ENCODE peak calls at places on chromosome 5, in six cellular contexts. Y is cardiac muscle cell, N is PC-9, M is tibial artery, L is HCT116, Q is adrenal gland. G is an unnamed sample.

GRCh38 chr5:65989115-65989514 is 62.7 kb downstream of the ERBIN start:
- DNase-seq in M (no peak), L (no peak), Y (no peak), N (no peak), Q (no peak), G (no peak)

GRCh38 chr5:13632676-13633075 is 311.8 kb downstream of the DNAH5 start:
- DNase-seq in Y (no peak), Q (no peak), M (no peak), L (no peak), N (no peak), G (no peak)

GRCh38 chr5:136814621-136815378 is 449.5 kb upstream of the TRPC7 start:
- DNase-seq in N (no peak), L (no peak), Q (no peak), Y (peak; percentile 65), M (no peak), G (no peak)

GRCh38 chr5:165996484-165996883 is 2295.0 kb upstream of the WWC1 start:
- DNase-seq in Y (no peak), Q (no peak), M (no peak), N (no peak), L (no peak), G (peak; percentile 24)

GRCh38 chr5:15995206-15996052 is 184.2 kb downstream of the MARCHF11 start:
- DNase-seq in M (no peak), Q (no peak), N (no peak), Y (peak; percentile 64), L (no peak), G (peak; percentile 66)

GRCh38 chr5:81482595-81482994 is 88.7 kb upstream of the ACOT12 start:
- DNase-seq in Y (peak; percentile 40), M (no peak), N (no peak), L (no peak), Q (no peak), G (no peak)

GRCh38 chr5:117681855-117682254 is 1107.2 kb upstream of the SEMA6A start:
- DNase-seq in M (no peak), L (no peak), Y (no peak), Q (no peak), N (no peak), G (no peak)

GRCh38 chr5:3027866-3028635 is 276.6 kb upstream of the IRX2 start:
- DNase-seq in L (no peak), N (no peak), Y (no peak), Q (no peak), M (no peak), G (no peak)

GRCh38 chr5:147037517-147038205 is 159.1 kb upstream of the PPP2R2B start:
- DNase-seq in M (no peak), L (peak; percentile 31), N (no peak), Y (peak; percentile 50), Q (no peak), G (no peak)

GRCh38 chr5:139746691-139747582 is 48.7 kb upstream of the PSD2 start:
- DNase-seq in L (no peak), Y (no peak), Q (no peak), N (no peak), M (peak; percentile 79), G (peak; percentile 38)
- H3K27me3 ChIP-seq in L (no peaks in the 10 kb centered on the region), Y (peaks cover 46% of the 10 kb centered on the region), Q (peaks cover 17% of the 10 kb centered on the region), N (peaks cover 21% of the 10 kb centered on the region), M (no peaks in the 10 kb centered on the region), G (peaks cover 20% of the 10 kb centered on the region)

DNA sequence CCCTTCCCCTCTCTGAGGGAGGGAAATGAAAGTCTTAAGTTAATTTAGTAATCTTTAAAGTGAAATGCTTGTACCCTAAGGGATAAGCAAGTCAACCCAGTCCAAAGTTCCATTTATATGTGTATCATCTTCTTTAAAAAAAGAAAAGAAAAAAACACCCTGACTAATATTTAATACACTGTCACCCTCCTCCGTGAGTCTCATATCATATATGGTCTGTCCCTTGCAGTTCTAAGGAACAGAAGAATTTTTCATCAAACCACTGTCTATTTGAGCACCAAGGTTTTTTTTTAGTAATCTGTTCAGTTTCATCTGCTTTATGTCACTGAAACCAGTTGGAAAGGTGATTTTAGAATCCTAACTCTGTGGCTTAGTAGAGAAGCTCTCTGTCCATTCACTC is 15.2 kb downstream of the TNIP1 start:
- DNase-seq in N (no peak), L (no peak), Q (no peak), Y (no peak), M (no peak), G (no peak)
- H3K4me1 ChIP-seq in N (peaks cover 24% of the 10 kb centered on the region), L (peaks cover 23% of the 10 kb centered on the region), Q (peaks cover 44% of the 10 kb centered on the region), Y (peaks cover 12% of the 10 kb centered on the region), M (peaks cover 53% of the 10 kb centered on the region), G (no peaks in the 10 kb centered on the region)

GRCh38 chr5:5017827-5018559 is 122.1 kb upstream of the ADAMTS16 start:
- DNase-seq in Q (no peak), L (no peak), N (no peak), M (no peak), Y (no peak), G (no peak)
- H3K27me3 ChIP-seq in Q (no peaks in the 10 kb centered on the region), L (peaks cover 12% of the 10 kb centered on the region), N (peaks cover 90% of the 10 kb centered on the region), M (no peaks in the 10 kb centered on the region), Y (no peaks in the 10 kb centered on the region), G (peaks cover 8% of the 10 kb centered on the region)

DNA sequence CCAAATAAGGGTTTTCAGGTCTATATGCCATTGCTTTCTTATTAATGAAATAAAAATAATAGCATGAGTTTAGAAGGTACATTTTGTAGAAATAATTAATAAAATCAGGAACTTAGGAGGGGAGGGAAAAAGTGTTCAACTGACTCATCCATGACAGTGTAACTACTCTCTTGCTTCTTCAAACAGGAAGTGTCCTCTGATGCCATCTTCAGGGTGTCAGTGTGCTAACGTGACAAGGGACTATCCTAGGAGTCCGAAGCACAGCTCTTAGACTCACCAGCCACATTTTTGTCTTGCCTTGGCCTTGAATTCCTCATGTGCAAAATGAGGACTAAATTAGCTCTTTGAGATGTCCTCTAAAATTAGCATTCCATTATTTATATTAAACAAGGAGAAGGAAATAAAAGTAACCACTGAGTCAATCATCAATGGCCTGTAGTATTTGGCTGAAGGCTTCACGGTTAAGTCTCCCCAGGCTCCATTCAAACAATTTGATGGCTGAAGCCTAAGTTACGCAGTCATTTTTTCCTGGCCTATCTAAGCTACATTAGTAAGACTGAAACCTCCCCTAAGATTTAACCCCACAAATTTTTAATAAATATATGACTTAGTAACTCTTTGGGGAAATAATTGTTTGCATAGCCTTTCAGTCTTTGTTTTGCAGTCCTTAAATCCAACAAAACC is 151.1 kb downstream of the ARL15 start:
- DNase-seq in Q (no peak), M (no peak), L (no peak), Y (no peak), N (no peak), G (no peak)
- H3K4me1 ChIP-seq in Q (no peaks in the 10 kb centered on the region), M (peaks cover 3% of the 10 kb centered on the region), L (no peaks in the 10 kb centered on the region), Y (peaks cover 22% of the 10 kb centered on the region), N (no peaks in the 10 kb centered on the region), G (no peaks in the 10 kb centered on the region)

DNA sequence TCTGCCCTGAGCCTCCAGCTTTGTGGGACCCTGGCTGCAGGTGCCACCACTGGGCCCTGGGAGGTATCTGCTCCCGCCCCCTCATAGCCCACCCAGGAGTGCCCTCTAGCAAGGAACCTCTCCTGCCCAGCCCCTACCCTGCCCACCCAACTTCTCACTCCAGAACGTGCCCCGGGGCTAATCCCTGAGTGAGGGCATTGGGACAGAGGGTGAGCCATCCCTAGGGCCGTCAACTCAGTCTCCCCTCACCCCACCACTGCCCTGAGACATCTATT is 2.7 kb upstream of the RASGEF1C start:
- DNase-seq in N (no peak), L (no peak), Q (no peak), M (peak; percentile 48), Y (no peak), G (no peak)
- H3K27me3 ChIP-seq in N (peaks cover 4% of the 10 kb centered on the region), L (no peaks in the 10 kb centered on the region), Q (peaks cover 7% of the 10 kb centered on the region), M (no peaks in the 10 kb centered on the region), Y (peaks cover 18% of the 10 kb centered on the region), G (peaks cover 9% of the 10 kb centered on the region)

GRCh38 chr5:107548477-107548876 is 122.3 kb downstream of the EFNA5 start:
- DNase-seq in L (no peak), N (no peak), Q (no peak), Y (no peak), M (no peak), G (no peak)
- H3K4me1 ChIP-seq in L (no peaks in the 10 kb centered on the region), N (peaks cover 21% of the 10 kb centered on the region), Q (no peaks in the 10 kb centered on the region), Y (peaks cover 16% of the 10 kb centered on the region), M (peaks cover 20% of the 10 kb centered on the region), G (peaks cover 8% of the 10 kb centered on the region)

GRCh38 chr5:73442960-73443627 is 5.5 kb downstream of the FOXD1 start:
- DNase-seq in Q (no peak), Y (no peak), M (no peak), L (no peak), N (no peak), G (no peak)

GRCh38 chr5:73438897-73439470 is 9.6 kb downstream of the FOXD1 start:
- DNase-seq in Q (no peak), L (no peak), N (no peak), M (no peak), Y (no peak), G (no peak)

GRCh38 chr5:73442152-73442860 is 6.3 kb downstream of the FOXD1 start:
- DNase-seq in M (no peak), Q (no peak), L (no peak), Y (no peak), N (no peak), G (no peak)

GRCh38 chr5:73440262-73440661 is 8.3 kb downstream of the FOXD1 start:
- DNase-seq in Q (no peak), M (no peak), Y (no peak), L (no peak), N (no peak), G (no peak)

DNA sequence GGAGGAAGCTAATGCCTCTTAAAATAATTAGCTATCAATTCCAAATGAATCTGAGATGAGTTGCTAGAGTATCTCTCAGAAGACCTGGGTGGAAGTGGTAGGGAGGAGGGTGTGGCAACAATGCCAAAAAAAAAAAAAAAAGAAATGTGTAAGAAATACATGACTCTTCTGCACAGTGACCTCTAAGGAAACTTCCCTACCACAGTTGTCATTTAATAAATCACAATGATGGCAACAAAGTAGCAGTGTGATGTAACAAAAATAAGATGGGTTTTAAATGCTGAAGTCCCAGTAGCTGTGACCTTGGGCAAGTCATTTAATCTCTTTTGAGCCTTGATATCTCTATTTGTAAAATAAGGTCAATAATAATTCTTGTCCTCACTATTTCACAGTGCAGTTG is 7.2 kb downstream of the FOXD1 start:
- DNase-seq in M (no peak), L (no peak), Q (no peak), Y (no peak), N (no peak), G (no peak)
- H3K27me3 ChIP-seq in M (peaks cover 15% of the 10 kb centered on the region), L (no peaks in the 10 kb centered on the region), Q (peaks cover 97% of the 10 kb centered on the region), Y (peaks cover 99% of the 10 kb centered on the region), N (no peaks in the 10 kb centered on the region), G (peaks cover 96% of the 10 kb centered on the region)